ENCODE peak calls at places on chromosomes 16 and 17, in six cellular contexts. E, O, H, J, K and F are unnamed samples.

GRCh38 chr16:58481931-58482330 is 18.0 kb upstream of the NDRG4 start:
- DNase-seq in H (no peak), E (no peak), J (no peak), O (no peak), K (peak; percentile 43), F (no peak)

GRCh38 chr17:20983359-20983637 is 59.5 kb downstream of the USP22 start:
- DNase-seq in E (no peak), O (no peak), H (no peak), J (no peak), K (no peak), F (no peak)

GRCh38 chr16:1777375-1778199 is 4.7 kb upstream of the MRPS34 start:
- DNase-seq in H (no peak), E (no peak), K (no peak), O (no peak), J (no peak), F (no peak)

GRCh38 chr16:70160388-70160787 is 13.2 kb upstream of the CLEC18C start:
- DNase-seq in E (no peak), K (no peak), O (no peak), H (no peak), J (no peak), F (no peak)

GRCh38 chr17:66829386-66829864 is 5.5 kb upstream of the CACNG5 start:
- DNase-seq in K (peak; percentile 71), E (no peak), O (peak; percentile 23), J (peak; percentile 59), H (peak; percentile 85), F (peak; percentile 28)

GRCh38 chr17:6047966-6048365 is 22.2 kb upstream of the WSCD1 start:
- DNase-seq in O (no peak), H (peak; percentile 73), E (no peak), K (no peak), J (no peak), F (peak; percentile 0)

GRCh38 chr17:39194985-39195524 is 2.4 kb downstream of the CACNB1 start:
- DNase-seq in H (no peak), K (no peak), J (no peak), E (no peak), O (no peak), F (no peak)

GRCh38 chr17:82892869-82893565 is 53.2 kb upstream of the ZNF750 start:
- DNase-seq in K (peak; percentile 61), E (peak; percentile 70), H (no peak), O (no peak), J (no peak), F (no peak)

GRCh38 chr16:54926166-54926838 is 4.4 kb upstream of the IRX5 start:
- DNase-seq in H (peak; percentile 76), K (no peak), J (no peak), O (no peak), E (no peak), F (peak; percentile 65)

GRCh38 chr17:48023408-48024148 is 14.0 kb downstream of the COPZ2 start:
- DNase-seq in J (peak; percentile 92), K (peak; percentile 96), H (peak; percentile 92), O (peak; percentile 86), E (no peak), F (no peak)

GRCh38 chr16:70161350-70161749 is 12.2 kb upstream of the CLEC18C start:
- DNase-seq in H (no peak), K (no peak), O (no peak), J (no peak), E (no peak), F (no peak)

GRCh38 chr17:83056583-83057396 is 22.6 kb upstream of the METRNL start:
- DNase-seq in O (peak; percentile 15), J (no peak), H (peak; percentile 40), E (no peak), K (peak; percentile 49), F (no peak)

GRCh38 chr17:78812849-78813248 is 27.8 kb downstream of the USP36 start:
- DNase-seq in J (no peak), O (no peak), H (no peak), E (no peak), K (no peak), F (no peak)

GRCh38 chr16:23691483-23692189 is 12.9 kb downstream of the PLK1 start:
- DNase-seq in J (no peak), H (peak; percentile 72), K (no peak), E (no peak), O (no peak), F (no peak)

GRCh38 chr17:80683625-80684100 is 139.0 kb downstream of the RPTOR start:
- DNase-seq in K (no peak), H (no peak), O (no peak), E (no peak), J (no peak), F (no peak)

GRCh38 chr17:44314869-44315661 is 6.7 kb downstream of the RUNDC3A start:
- DNase-seq in H (peak; percentile 69), J (peak; percentile 52), E (no peak), O (no peak), K (peak; percentile 72), F (no peak)

GRCh38 chr17:75561927-75562603 is 25.5 kb upstream of the MYO15B start:
- DNase-seq in O (no peak), J (no peak), H (no peak), K (no peak), E (no peak), F (no peak)
- TF ChIP-seq CTCF in O (no peak), J (no peak), H (no peak), K (no peak), E (no peak), F (no peak)

GRCh38 chr17:77302682-77303081 is 161.9 kb downstream of the SEC14L1 start:
- DNase-seq in K (no peak), H (no peak), O (no peak), J (no peak), E (no peak), F (no peak)
- TF ChIP-seq CTCF in K (no peak), H (no peak), O (no peak), J (no peak), E (no peak), F (no peak)

GRCh38 chr16:6019490-6019991 is 921.9 kb upstream of the EEF2KMT start:
- DNase-seq in H (no peak), O (no peak), J (no peak), E (no peak), K (no peak), F (no peak)
- TF ChIP-seq CTCF in H (no peak), O (no peak), J (no peak), E (no peak), K (no peak), F (no peak)

GRCh38 chr17:2337811-2338657 is 733 bp downstream of the SGSM2 start:
- DNase-seq in K (peak; percentile 87), O (peak; percentile 69), J (peak; percentile 70), H (peak; percentile 83), E (peak; percentile 33), F (no peak)

GRCh38 chr17:2337152-2337810 is at the start of gene SGSM2:
- DNase-seq in E (peak; percentile 70), O (peak; percentile 60), H (peak; percentile 74), K (peak; percentile 82), J (peak; percentile 63), F (no peak)

GRCh38 chr17:2331303-2331702 is 5.0 kb downstream of the TSR1 start:
- DNase-seq in J (no peak), E (no peak), K (no peak), O (no peak), H (no peak), F (no peak)

GRCh38 chr17:2335726-2336214 is 487 bp downstream of the TSR1 start:
- DNase-seq in H (peak; percentile 21), K (no peak), O (peak; percentile 32), J (peak; percentile 10), E (no peak), F (no peak)

GRCh38 chr17:2336215-2337151 is at the start of gene TSR1:
- DNase-seq in H (peak; percentile 97), K (peak; percentile 91), J (peak; percentile 90), O (peak; percentile 93), E (peak; percentile 84), F (peak; percentile 62)
- TF ChIP-seq CTCF in H (no peak), K (no peak), J (no peak), O (no peak), E (peak; percentile 30), F (peak; percentile 55)

DNA sequence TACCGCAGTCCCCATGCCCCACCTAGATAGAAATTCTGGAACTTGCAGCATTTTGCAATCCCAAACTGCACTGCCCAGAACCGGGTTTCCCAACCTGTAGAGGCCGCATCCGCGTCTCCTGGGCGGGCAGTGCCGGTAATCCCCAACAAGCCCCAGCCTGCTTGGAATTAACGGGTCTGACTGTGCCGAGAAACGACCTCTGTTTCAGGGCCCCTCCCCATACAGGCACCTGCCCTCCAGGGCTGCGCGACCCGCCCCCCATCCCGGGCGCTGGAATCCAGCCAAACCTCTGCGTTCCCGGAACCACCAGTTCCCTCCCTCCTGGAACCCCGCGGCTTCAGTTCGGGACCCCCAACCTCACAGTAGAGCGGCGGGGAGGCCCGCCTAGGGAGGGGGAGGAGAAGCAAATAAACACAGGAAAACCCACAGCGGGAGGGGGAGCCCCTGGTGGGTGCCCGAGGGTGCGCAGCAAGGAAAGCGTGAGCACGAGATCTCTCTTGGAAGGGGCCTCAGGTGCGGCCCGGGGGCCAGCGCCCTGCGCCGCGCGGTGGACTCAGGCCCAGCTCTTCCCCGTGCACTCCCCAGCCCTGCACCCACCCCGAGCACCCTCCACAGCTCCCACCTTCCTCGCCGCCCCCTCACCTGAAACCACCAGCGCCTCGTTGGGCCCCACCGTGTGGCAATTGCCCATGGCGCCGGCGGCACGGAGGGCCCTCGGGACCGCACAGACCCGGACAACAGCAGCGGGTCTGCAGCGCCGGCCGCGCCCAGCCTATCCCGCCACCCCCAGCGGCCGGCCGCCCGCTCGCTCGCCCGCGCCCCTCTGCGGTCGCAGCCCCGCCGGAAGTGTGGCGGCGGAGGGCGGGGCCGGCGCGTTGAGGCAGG is at the start of gene FLOT2:
- DNase-seq in J (peak; percentile 70), E (peak; percentile 68), K (peak; percentile 88), O (peak; percentile 73), H (peak; percentile 73), F (peak; percentile 90)
- TF ChIP-seq CTCF in J (no peak), E (peak; percentile 60), K (no peak), O (no peak), H (peak; percentile 34), F (peak; percentile 41)

DNA sequence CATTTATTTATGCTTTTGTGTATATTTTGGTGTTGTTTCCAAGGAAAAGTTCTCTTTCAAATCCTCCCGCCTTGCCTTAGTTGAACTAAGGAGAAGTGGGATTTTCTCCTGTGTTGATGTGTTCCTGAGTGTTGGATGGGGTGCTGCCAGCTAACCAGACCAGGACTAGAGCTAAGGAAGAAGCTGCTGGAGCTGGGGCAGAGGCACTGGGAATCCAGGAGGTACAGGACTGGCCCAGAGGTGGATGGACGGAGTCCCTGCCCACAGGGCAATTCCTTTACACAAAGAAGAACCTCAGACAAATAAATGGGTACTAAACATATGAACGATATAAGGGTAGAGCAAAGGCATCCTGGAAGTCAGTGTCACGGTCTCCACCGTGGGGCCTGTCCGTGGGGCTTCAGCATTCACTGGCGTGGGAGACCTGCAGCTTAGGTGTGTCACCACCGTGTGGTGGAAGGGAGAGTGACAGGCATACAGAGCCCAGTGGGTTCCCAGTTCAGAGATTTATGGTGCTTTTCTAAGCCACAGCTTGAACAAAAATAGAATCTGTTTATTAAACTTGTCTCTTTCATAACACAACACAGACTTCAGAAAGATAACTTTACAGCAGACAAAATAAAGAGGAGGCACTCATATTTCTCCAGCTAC is 270.7 kb downstream of the NTN1 start:
- DNase-seq in O (peak; percentile 51), K (peak; percentile 68), H (peak; percentile 41), E (peak; percentile 16), J (peak; percentile 37), F (no peak)
- TF ChIP-seq CTCF in O (peak; percentile 65), K (peak; percentile 67), H (peak; percentile 78), E (peak; percentile 73), J (peak; percentile 41), F (peak; percentile 63)